ENCODE peak calls at places on chromosomes 12 and 14, in ten cellular contexts. Y, E, S, B, A, V, K, R, T and U are unnamed samples. For H3K4me1, the result is how much of the 10 kb centered on the place peaks cover.

GRCh38 chr14:68337279-68337678 is 455.6 kb downstream of the ZFP36L1 start:
- DNase-seq in Y (no peak), E (no peak), S (no peak), B (no peak), A (no peak), V (no peak), K (no peak), R (no peak), T (no peak), U (no peak)

GRCh38 chr12:59070534-59070933 is 150.2 kb upstream of the LRIG3 start:
- DNase-seq in Y (no peak), E (no peak), S (no peak), B (no peak), A (no peak), V (no peak), K (no peak), R (no peak), T (no peak), U (no peak)

GRCh38 chr12:43292699-43293098 is 259.3 kb downstream of the ADAMTS20 start:
- DNase-seq in Y (no peak), E (no peak), S (no peak), B (no peak), A (no peak), V (no peak), K (no peak), R (peak), T (no peak), U (no peak)

GRCh38 chr12:40010899-40011774 is 94.7 kb downstream of the SLC2A13 start:
- DNase-seq in Y (peak), E (peak), S (no peak), B (peak), A (no peak), V (peak), K (peak), R (peak), T (no peak), U (no peak)

GRCh38 chr14:33432407-33433023 is 493.8 kb downstream of the NPAS3 start:
- DNase-seq in Y (peak), E (peak), S (no peak), B (peak), A (no peak), V (peak), K (peak), R (peak), T (no peak), U (no peak)

GRCh38 chr12:110547090-110547489 is 36.0 kb downstream of the PPTC7 start:
- DNase-seq in Y (no peak), E (no peak), S (no peak), B (no peak), A (no peak), V (no peak), K (no peak), R (no peak), T (no peak), U (no peak)

GRCh38 chr12:53005215-53005985 is 856 bp upstream of the EIF4B start:
- DNase-seq in Y (peak), E (peak), S (peak), B (peak), A (peak), V (peak), K (no peak), R (no peak), T (peak), U (no peak)

GRCh38 chr12:38384816-38385491 is 68.4 kb downstream of the ALG10B start:
- DNase-seq in Y (peak), E (peak), S (peak), B (no peak), A (peak), V (no peak), K (peak), R (no peak), T (no peak), U (no peak)

GRCh38 chr12:54385251-54385914 is 850 bp upstream of the ZNF385A start:
- DNase-seq in Y (no peak), E (no peak), S (no peak), B (no peak), A (peak), V (no peak), K (no peak), R (no peak), T (no peak), U (no peak)

GRCh38 chr12:104456417-104456949 is at the start of gene CHST11:
- DNase-seq in Y (peak), E (peak), S (peak), B (peak), A (peak), V (peak), K (no peak), R (peak), T (peak), U (peak)

GRCh38 chr14:61953602-61954001 is 191.4 kb downstream of the SNAPC1 start:
- DNase-seq in Y (no peak), E (no peak), S (no peak), B (no peak), A (no peak), V (no peak), K (no peak), R (peak), T (no peak), U (no peak)

GRCh38 chr12:49954863-49955830 is 4.6 kb downstream of the AQP2 start:
- DNase-seq in Y (no peak), E (no peak), S (no peak), B (no peak), A (peak), V (no peak), K (no peak), R (no peak), T (no peak), U (no peak)

GRCh38 chr12:131738196-131738595 is 27.3 kb downstream of the SFSWAP start:
- DNase-seq in Y (no peak), E (no peak), S (no peak), B (no peak), A (no peak), V (no peak), K (no peak), R (no peak), T (no peak), U (no peak)

GRCh38 chr14:58769766-58770165 is 132.0 kb downstream of the DACT1 start:
- DNase-seq in Y (no peak), E (no peak), S (no peak), B (no peak), A (no peak), V (no peak), K (no peak), R (no peak), T (no peak), U (no peak)

GRCh38 chr12:109464642-109465351 is 12.3 kb downstream of the KCTD10 start:
- DNase-seq in Y (no peak), E (no peak), S (no peak), B (no peak), A (no peak), V (no peak), K (no peak), R (no peak), T (no peak), U (no peak)

GRCh38 chr14:59705245-59705644 is 128.6 kb upstream of the CCDC175 start:
- DNase-seq in Y (no peak), E (no peak), S (no peak), B (no peak), A (no peak), V (no peak), K (no peak), R (no peak), T (no peak), U (no peak)

GRCh38 chr12:113469893-113470743 is 1.6 kb downstream of the LHX5 start:
- DNase-seq in Y (no peak), E (no peak), S (no peak), B (no peak), A (no peak), V (no peak), K (no peak), R (no peak), T (no peak), U (no peak)

GRCh38 chr12:82966160-82966559 is 279.5 kb downstream of the TMTC2 start:
- DNase-seq in Y (no peak), E (no peak), S (no peak), B (no peak), A (no peak), V (no peak), K (no peak), R (no peak), T (no peak), U (no peak)

GRCh38 chr14:68784298-68784910 is 8.5 kb downstream of the ZFP36L1 start:
- DNase-seq in Y (peak), E (peak), S (no peak), B (peak), A (peak), V (peak), K (peak), R (no peak), T (peak), U (peak)

GRCh38 chr12:130126023-130126432 is 36.2 kb upstream of the FZD10 start:
- DNase-seq in Y (no peak), E (peak), S (peak), B (no peak), A (no peak), V (no peak), K (no peak), R (no peak), T (no peak), U (no peak)

DNA sequence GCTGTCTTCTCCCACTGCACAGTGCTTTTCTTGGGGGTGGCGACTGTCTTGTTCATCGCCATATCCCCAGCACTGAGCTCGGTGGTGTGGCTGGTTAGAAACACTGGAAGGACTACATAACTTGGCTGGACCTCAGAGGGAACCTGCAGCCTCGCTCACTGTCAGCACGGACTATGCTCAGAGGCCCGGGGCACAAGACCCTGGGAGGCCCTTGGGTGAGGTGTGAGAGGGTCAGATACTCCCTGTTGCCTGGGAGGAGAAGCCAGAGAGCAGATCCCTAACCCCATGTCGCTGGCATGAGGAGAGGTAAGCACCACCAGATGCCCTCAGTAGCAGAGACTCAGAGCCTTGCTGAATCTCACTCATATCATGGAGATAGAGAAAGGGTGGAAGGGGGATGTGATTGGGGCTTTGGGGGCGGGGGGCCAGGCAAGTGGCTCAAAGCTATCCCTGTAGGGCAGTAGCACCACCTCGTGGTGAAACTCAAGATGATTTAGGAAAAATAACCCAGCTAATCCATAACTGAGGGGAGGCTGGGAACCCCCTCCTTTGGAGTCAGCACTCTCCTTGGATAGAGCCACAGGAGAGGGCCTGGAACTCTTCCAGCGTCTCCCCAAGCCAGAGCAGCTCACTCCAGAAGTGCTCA is 18.7 kb upstream of the HDAC7 start:
- DNase-seq in Y (no peak), E (peak), S (no peak), B (peak), A (no peak), V (no peak), K (peak), R (peak), T (peak), U (no peak)
- TF ChIP-seq CTCF in Y (peak), E (peak), S (peak), B (peak), A (peak), V (peak), K (peak), R (peak), T (peak), U (peak)

GRCh38 chr12:121464331-121464730 is 64.4 kb downstream of the RNF34 start:
- DNase-seq in Y (no peak), E (no peak), S (no peak), B (no peak), A (no peak), V (no peak), K (no peak), R (no peak), T (no peak), U (no peak)

GRCh38 chr12:121468451-121468850 is 68.5 kb downstream of the RNF34 start:
- DNase-seq in Y (no peak), E (no peak), S (no peak), B (no peak), A (no peak), V (no peak), K (no peak), R (peak), T (no peak), U (no peak)

GRCh38 chr12:121467638-121468403 is 67.9 kb downstream of the RNF34 start:
- DNase-seq in Y (no peak), E (peak), S (peak), B (peak), A (peak), V (no peak), K (no peak), R (no peak), T (peak), U (no peak)

GRCh38 chr12:121465921-121466799 is 66.2 kb downstream of the RNF34 start:
- DNase-seq in Y (no peak), E (peak), S (peak), B (no peak), A (no peak), V (peak), K (no peak), R (no peak), T (no peak), U (no peak)

DNA sequence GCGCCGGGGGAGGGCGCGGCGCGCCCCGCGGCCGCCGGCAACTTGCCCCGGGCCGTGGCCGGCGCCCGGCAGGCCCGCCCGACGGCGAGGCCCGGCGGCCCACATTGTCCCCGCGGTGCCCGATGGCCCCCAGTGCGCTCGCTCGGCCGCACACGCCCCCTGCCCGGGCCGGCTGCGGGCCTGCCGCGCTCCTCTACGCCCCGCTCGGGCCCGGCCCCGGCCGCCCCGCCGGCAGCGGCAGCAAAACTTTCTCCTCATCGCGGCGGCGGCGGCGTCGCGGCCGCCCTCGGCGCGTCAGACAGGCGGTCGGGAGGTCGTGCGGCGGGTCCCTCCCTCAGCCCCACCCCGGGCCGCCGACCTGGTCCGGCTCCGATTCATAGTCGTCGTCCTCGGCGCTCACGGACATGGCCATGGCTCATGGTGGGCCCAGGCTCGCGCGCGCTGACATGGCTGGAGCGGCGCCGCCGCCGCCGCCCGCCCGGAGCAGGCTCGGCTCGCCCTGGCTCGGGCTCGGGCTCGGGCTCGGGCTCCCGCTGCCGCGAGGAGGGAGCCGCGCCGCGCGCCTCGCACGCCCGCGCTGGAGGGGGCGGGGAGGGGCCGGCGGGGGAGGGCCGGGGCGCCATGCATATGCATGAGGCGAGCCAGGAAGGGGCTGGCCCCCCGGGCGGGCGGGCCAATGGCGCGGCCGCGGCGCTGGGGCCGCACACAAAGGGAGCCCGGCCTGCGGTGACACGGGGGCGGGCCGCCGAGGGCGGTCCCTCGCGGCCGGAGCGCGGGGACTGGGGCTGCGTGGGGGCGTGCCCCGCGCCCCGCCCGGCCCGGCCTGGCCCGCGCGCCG is 67.1 kb downstream of the RNF34 start:
- DNase-seq in Y (peak), E (peak), S (peak), B (peak), A (peak), V (peak), K (peak), R (peak), T (peak), U (peak)
- TF ChIP-seq POLR2A in Y (no peak), E (peak), S (no peak), B (peak), A (no peak), V (peak), K (no peak), R (peak), T (peak), U (no peak)

DNA sequence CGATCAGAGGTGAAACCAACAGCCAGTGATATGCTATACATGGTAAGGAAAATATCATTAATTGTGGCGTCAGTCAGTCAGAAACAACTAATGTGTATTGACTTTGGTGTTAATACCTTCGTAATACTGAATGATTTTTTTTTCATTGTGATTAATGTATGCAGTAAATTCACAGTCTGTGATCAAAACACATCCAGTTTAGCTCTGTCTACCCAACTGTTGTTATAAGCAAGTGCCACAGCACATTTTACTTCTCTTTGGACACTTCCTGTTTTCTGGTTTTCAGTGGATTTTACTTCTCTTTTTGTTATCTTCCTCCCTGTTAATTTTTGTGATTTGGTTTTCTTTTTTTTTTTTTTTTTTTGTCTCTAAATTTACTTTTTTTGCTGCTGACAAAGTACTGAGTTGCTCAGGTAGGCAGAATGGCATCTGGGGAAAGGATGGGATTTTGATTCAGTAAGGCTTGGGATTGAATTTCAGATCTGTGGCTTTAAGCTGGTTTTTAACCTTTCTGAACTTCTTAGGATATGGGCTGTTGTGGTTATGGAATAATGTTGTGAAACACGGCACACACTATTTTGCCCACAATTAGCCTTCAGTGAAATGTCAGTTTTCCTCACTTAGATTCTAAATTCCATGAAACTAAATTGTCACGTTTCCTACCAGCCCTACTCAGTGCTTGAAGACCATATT is 604 bp downstream of the GLIPR1 start:
- DNase-seq in Y (no peak), E (no peak), S (no peak), B (no peak), A (no peak), V (no peak), K (no peak), R (no peak), T (no peak), U (no peak)
- H3K4me1 ChIP-seq in Y (under half), E (under half), S (under half), B (under half), A (under half), V (under half), K (under half), R (under half), T (under half), U (under half)

GRCh38 chr12:62631531-62632520 is 165.2 kb downstream of the MON2 start:
- DNase-seq in Y (peak), E (peak), S (peak), B (peak), A (peak), V (peak), K (peak), R (peak), T (peak), U (peak)
- TF ChIP-seq CTCF in Y (no peak), E (no peak), S (no peak), B (no peak), A (peak), V (peak), K (peak), R (peak), T (peak), U (peak)

DNA sequence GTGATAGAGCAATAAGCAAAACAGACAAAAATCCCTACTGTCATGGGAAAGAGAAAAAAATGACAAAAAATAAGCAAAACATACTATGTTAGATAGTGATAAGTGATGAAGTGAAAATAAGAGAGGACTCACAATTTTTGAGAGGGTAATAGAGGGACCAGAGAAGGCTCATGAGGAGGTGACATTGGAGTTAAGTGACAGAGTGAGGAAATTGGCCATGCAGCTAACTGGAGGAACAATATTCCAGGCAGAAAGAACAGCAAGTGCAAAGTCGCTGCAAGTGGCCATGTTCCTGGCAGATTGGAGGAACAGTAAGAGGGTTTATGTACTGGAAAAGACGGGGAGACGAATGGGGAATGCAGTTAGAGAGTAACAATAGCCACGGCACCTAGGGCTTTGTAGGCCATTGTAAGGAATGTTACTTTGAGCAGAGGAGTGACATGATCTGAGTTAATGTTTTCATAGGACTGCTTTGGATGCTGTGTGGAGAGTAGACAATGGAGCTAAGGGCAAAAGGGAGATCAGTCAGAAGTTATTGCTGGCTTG is 1.4 kb upstream of the SAV1 start:
- DNase-seq in Y (no peak), E (no peak), S (no peak), B (no peak), A (no peak), V (no peak), K (no peak), R (no peak), T (no peak), U (no peak)
- TF ChIP-seq POLR2A in Y (no peak), E (no peak), S (no peak), B (no peak), A (no peak), V (no peak), K (no peak), R (no peak), T (no peak), U (no peak)

GRCh38 chr14:105588236-105588860 is 62.0 kb downstream of the TMEM121 start:
- DNase-seq in Y (no peak), E (no peak), S (no peak), B (no peak), A (no peak), V (no peak), K (no peak), R (no peak), T (no peak), U (no peak)

GRCh38 chr14:105578070-105578469 is 51.7 kb downstream of the TMEM121 start:
- DNase-seq in Y (no peak), E (no peak), S (no peak), B (no peak), A (no peak), V (no peak), K (no peak), R (no peak), T (no peak), U (no peak)

GRCh38 chr14:105581551-105582341 is 55.4 kb downstream of the TMEM121 start:
- DNase-seq in Y (no peak), E (no peak), S (peak), B (no peak), A (no peak), V (peak), K (no peak), R (no peak), T (peak), U (no peak)

GRCh38 chr14:105577339-105577861 is 51.0 kb downstream of the TMEM121 start:
- DNase-seq in Y (no peak), E (no peak), S (no peak), B (no peak), A (no peak), V (peak), K (no peak), R (no peak), T (no peak), U (no peak)

DNA sequence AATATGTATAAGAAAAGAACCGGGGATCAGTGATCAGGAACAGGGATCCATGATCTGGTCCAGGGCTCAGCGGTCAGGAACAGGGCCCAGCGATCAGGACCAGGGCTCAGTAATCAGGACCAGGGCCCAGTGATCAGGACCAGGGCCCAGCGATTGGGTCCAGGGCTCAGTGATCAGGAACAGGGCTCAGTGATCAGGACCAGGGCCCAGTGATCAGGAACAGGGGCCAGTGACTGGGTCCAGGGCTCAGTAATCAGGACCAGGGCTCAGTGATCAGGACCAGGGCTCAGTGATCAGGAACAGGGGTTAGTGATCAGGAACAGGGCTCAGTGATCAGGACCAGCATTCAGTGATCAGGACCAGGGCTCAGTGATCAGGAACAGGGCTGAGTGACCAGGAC is 56.3 kb downstream of the TMEM121 start:
- DNase-seq in Y (no peak), E (no peak), S (peak), B (no peak), A (no peak), V (peak), K (peak), R (peak), T (peak), U (peak)
- H3K4me1 ChIP-seq in Y (under half), E (under half), S (under half), B (under half), A (under half), V (under half), K (under half), R (under half), T (under half), U (under half)